ENCODE peak calls at places on chromosomes 1 and 21, in nine cellular contexts. One of them, this sample, is unnamed.
A peak's percentile ranks its signal among the peaks of the same experiment; 100 is the strongest.

GRCh38 chr1:55421317-55421716 is 206.2 kb upstream of the USP24 start:
- DNase-seq in stimulated activated CD4-positive, alpha-beta T cell treated with anti-CD3 and anti-CD28 coated beads, Interleukin-12 subunit alpha, Interleukin-12 subunit beta, amount 100 ng/mL, for 4 hours: no peak
- DNase-seq in AG08396: no peak
- DNase-seq in EL: peak; percentile 46
- DNase-seq in caudate nucleus: no peak
- DNase-seq in KBM-7: no peak
- DNase-seq in retinal pigment epithelial cell: peak; percentile 42
- DNase-seq in NCI-H510A treated with DMSO at 0.1 percent for 48 hours: no peak
- DNase-seq in iris pigment epithelial cell: no peak
- DNase-seq in this sample: no peak

GRCh38 chr1:56803561-56804156 is 15.5 kb downstream of the FYB2 start:
- DNase-seq in stimulated activated CD4-positive, alpha-beta T cell treated with anti-CD3 and anti-CD28 coated beads, Interleukin-12 subunit alpha, Interleukin-12 subunit beta, amount 100 ng/mL, for 4 hours: no peak
- DNase-seq in AG08396: peak; percentile 27
- DNase-seq in EL: no peak
- DNase-seq in caudate nucleus: no peak
- DNase-seq in KBM-7: peak; percentile 28
- DNase-seq in retinal pigment epithelial cell: no peak
- DNase-seq in NCI-H510A treated with DMSO at 0.1 percent for 48 hours: peak; percentile 44
- DNase-seq in iris pigment epithelial cell: peak; percentile 37
- DNase-seq in this sample: no peak

GRCh38 chr1:190479028-190479427 is 1.4 kb upstream of the BRINP3 start:
- DNase-seq in stimulated activated CD4-positive, alpha-beta T cell treated with anti-CD3 and anti-CD28 coated beads, Interleukin-12 subunit alpha, Interleukin-12 subunit beta, amount 100 ng/mL, for 4 hours: no peak
- DNase-seq in AG08396: no peak
- DNase-seq in EL: no peak
- DNase-seq in caudate nucleus: no peak
- DNase-seq in KBM-7: no peak
- DNase-seq in retinal pigment epithelial cell: no peak
- DNase-seq in NCI-H510A treated with DMSO at 0.1 percent for 48 hours: no peak
- DNase-seq in iris pigment epithelial cell: no peak
- DNase-seq in this sample: peak; percentile 47

GRCh38 chr1:226875641-226876295 is 5.4 kb downstream of the PSEN2 start:
- DNase-seq in stimulated activated CD4-positive, alpha-beta T cell treated with anti-CD3 and anti-CD28 coated beads, Interleukin-12 subunit alpha, Interleukin-12 subunit beta, amount 100 ng/mL, for 4 hours: no peak
- DNase-seq in AG08396: no peak
- DNase-seq in EL: peak; percentile 31
- DNase-seq in caudate nucleus: no peak
- DNase-seq in KBM-7: no peak
- DNase-seq in retinal pigment epithelial cell: peak; percentile 49
- DNase-seq in NCI-H510A treated with DMSO at 0.1 percent for 48 hours: peak; percentile 74
- DNase-seq in iris pigment epithelial cell: peak; percentile 80
- DNase-seq in this sample: no peak

GRCh38 chr1:42822833-42823392 is 5.7 kb upstream of the SVBP start:
- DNase-seq in stimulated activated CD4-positive, alpha-beta T cell treated with anti-CD3 and anti-CD28 coated beads, Interleukin-12 subunit alpha, Interleukin-12 subunit beta, amount 100 ng/mL, for 4 hours: no peak
- DNase-seq in AG08396: peak; percentile 30
- DNase-seq in EL: no peak
- DNase-seq in caudate nucleus: no peak
- DNase-seq in KBM-7: no peak
- DNase-seq in retinal pigment epithelial cell: no peak
- DNase-seq in NCI-H510A treated with DMSO at 0.1 percent for 48 hours: no peak
- DNase-seq in iris pigment epithelial cell: peak; percentile 78
- DNase-seq in this sample: no peak

GRCh38 chr1:27154991-27155781 is at the start of gene SLC9A1:
- DNase-seq in stimulated activated CD4-positive, alpha-beta T cell treated with anti-CD3 and anti-CD28 coated beads, Interleukin-12 subunit alpha, Interleukin-12 subunit beta, amount 100 ng/mL, for 4 hours: peak; percentile 91
- DNase-seq in AG08396: peak; percentile 92
- DNase-seq in EL: peak; percentile 91
- DNase-seq in caudate nucleus: peak; percentile 82
- DNase-seq in KBM-7: peak; percentile 96
- DNase-seq in retinal pigment epithelial cell: peak; percentile 62
- DNase-seq in NCI-H510A treated with DMSO at 0.1 percent for 48 hours: peak; percentile 94
- DNase-seq in iris pigment epithelial cell: peak; percentile 92
- DNase-seq in this sample: peak; percentile 89

GRCh38 chr1:91201699-91202098 is 179.9 kb upstream of the ZNF644 start:
- DNase-seq in stimulated activated CD4-positive, alpha-beta T cell treated with anti-CD3 and anti-CD28 coated beads, Interleukin-12 subunit alpha, Interleukin-12 subunit beta, amount 100 ng/mL, for 4 hours: no peak
- DNase-seq in AG08396: no peak
- DNase-seq in EL: no peak
- DNase-seq in caudate nucleus: no peak
- DNase-seq in KBM-7: no peak
- DNase-seq in retinal pigment epithelial cell: no peak
- DNase-seq in NCI-H510A treated with DMSO at 0.1 percent for 48 hours: no peak
- DNase-seq in iris pigment epithelial cell: no peak
- DNase-seq in this sample: no peak

GRCh38 chr1:183024352-183025337 is 1.4 kb downstream of the LAMC1 start:
- DNase-seq in stimulated activated CD4-positive, alpha-beta T cell treated with anti-CD3 and anti-CD28 coated beads, Interleukin-12 subunit alpha, Interleukin-12 subunit beta, amount 100 ng/mL, for 4 hours: no peak
- DNase-seq in AG08396: no peak
- DNase-seq in EL: no peak
- DNase-seq in caudate nucleus: no peak
- DNase-seq in KBM-7: peak; percentile 54
- DNase-seq in retinal pigment epithelial cell: no peak
- DNase-seq in NCI-H510A treated with DMSO at 0.1 percent for 48 hours: no peak
- DNase-seq in iris pigment epithelial cell: peak; percentile 50
- DNase-seq in this sample: no peak

GRCh38 chr1:1171551-1172340 is 1.9 kb upstream of the TTLL10 start:
- DNase-seq in stimulated activated CD4-positive, alpha-beta T cell treated with anti-CD3 and anti-CD28 coated beads, Interleukin-12 subunit alpha, Interleukin-12 subunit beta, amount 100 ng/mL, for 4 hours: peak; percentile 18
- DNase-seq in AG08396: no peak
- DNase-seq in EL: no peak
- DNase-seq in caudate nucleus: no peak
- DNase-seq in KBM-7: no peak
- DNase-seq in retinal pigment epithelial cell: no peak
- DNase-seq in NCI-H510A treated with DMSO at 0.1 percent for 48 hours: no peak
- DNase-seq in iris pigment epithelial cell: no peak
- DNase-seq in this sample: no peak

GRCh38 chr1:115807723-115808122 is 33.2 kb downstream of the NHLH2 start:
- DNase-seq in stimulated activated CD4-positive, alpha-beta T cell treated with anti-CD3 and anti-CD28 coated beads, Interleukin-12 subunit alpha, Interleukin-12 subunit beta, amount 100 ng/mL, for 4 hours: no peak
- DNase-seq in AG08396: peak; percentile 52
- DNase-seq in EL: peak; percentile 70
- DNase-seq in caudate nucleus: peak; percentile 18
- DNase-seq in KBM-7: peak; percentile 73
- DNase-seq in retinal pigment epithelial cell: peak; percentile 22
- DNase-seq in NCI-H510A treated with DMSO at 0.1 percent for 48 hours: peak; percentile 81
- DNase-seq in iris pigment epithelial cell: peak; percentile 75
- DNase-seq in this sample: peak; percentile 87

GRCh38 chr1:44108241-44108640 is 10.4 kb upstream of the KLF17 start:
- DNase-seq in stimulated activated CD4-positive, alpha-beta T cell treated with anti-CD3 and anti-CD28 coated beads, Interleukin-12 subunit alpha, Interleukin-12 subunit beta, amount 100 ng/mL, for 4 hours: no peak
- DNase-seq in AG08396: peak; percentile 78
- DNase-seq in EL: peak; percentile 77
- DNase-seq in caudate nucleus: no peak
- DNase-seq in KBM-7: no peak
- DNase-seq in retinal pigment epithelial cell: no peak
- DNase-seq in NCI-H510A treated with DMSO at 0.1 percent for 48 hours: no peak
- DNase-seq in iris pigment epithelial cell: peak; percentile 58
- DNase-seq in this sample: no peak

GRCh38 chr21:44846485-44847260 is 26.8 kb downstream of the PTTG1IP start:
- DNase-seq in stimulated activated CD4-positive, alpha-beta T cell treated with anti-CD3 and anti-CD28 coated beads, Interleukin-12 subunit alpha, Interleukin-12 subunit beta, amount 100 ng/mL, for 4 hours: peak; percentile 45
- DNase-seq in AG08396: peak; percentile 79
- DNase-seq in EL: peak; percentile 54
- DNase-seq in caudate nucleus: no peak
- DNase-seq in KBM-7: peak; percentile 78
- DNase-seq in retinal pigment epithelial cell: no peak
- DNase-seq in NCI-H510A treated with DMSO at 0.1 percent for 48 hours: no peak
- DNase-seq in iris pigment epithelial cell: peak; percentile 57
- DNase-seq in this sample: peak; percentile 37

GRCh38 chr21:36729301-36729970 is 30.5 kb downstream of the SIM2 start:
- DNase-seq in stimulated activated CD4-positive, alpha-beta T cell treated with anti-CD3 and anti-CD28 coated beads, Interleukin-12 subunit alpha, Interleukin-12 subunit beta, amount 100 ng/mL, for 4 hours: no peak
- DNase-seq in AG08396: no peak
- DNase-seq in EL: no peak
- DNase-seq in caudate nucleus: no peak
- DNase-seq in KBM-7: no peak
- DNase-seq in retinal pigment epithelial cell: no peak
- DNase-seq in NCI-H510A treated with DMSO at 0.1 percent for 48 hours: no peak
- DNase-seq in iris pigment epithelial cell: no peak
- DNase-seq in this sample: no peak

GRCh38 chr1:215891266-215891665 is 324.2 kb downstream of the KCTD3 start:
- DNase-seq in stimulated activated CD4-positive, alpha-beta T cell treated with anti-CD3 and anti-CD28 coated beads, Interleukin-12 subunit alpha, Interleukin-12 subunit beta, amount 100 ng/mL, for 4 hours: no peak
- DNase-seq in AG08396: no peak
- DNase-seq in EL: peak; percentile 30
- DNase-seq in caudate nucleus: no peak
- DNase-seq in KBM-7: no peak
- DNase-seq in retinal pigment epithelial cell: peak; percentile 71
- DNase-seq in NCI-H510A treated with DMSO at 0.1 percent for 48 hours: no peak
- DNase-seq in iris pigment epithelial cell: no peak
- DNase-seq in this sample: no peak

GRCh38 chr1:24110642-24111263 is 1.2 kb downstream of the MYOM3 start:
- DNase-seq in stimulated activated CD4-positive, alpha-beta T cell treated with anti-CD3 and anti-CD28 coated beads, Interleukin-12 subunit alpha, Interleukin-12 subunit beta, amount 100 ng/mL, for 4 hours: no peak
- DNase-seq in AG08396: no peak
- DNase-seq in EL: no peak
- DNase-seq in caudate nucleus: no peak
- DNase-seq in KBM-7: no peak
- DNase-seq in retinal pigment epithelial cell: no peak
- DNase-seq in NCI-H510A treated with DMSO at 0.1 percent for 48 hours: no peak
- DNase-seq in iris pigment epithelial cell: no peak
- DNase-seq in this sample: no peak